ENCODE peak calls at places on chromosomes 13 and 19, in five cellular contexts. O, W, I, B and Z are unnamed samples. For H3K27me3, H3K4me1 and H3K9me3, the result is how much of the 10 kb centered on the place peaks cover.

GRCh38 chr13:24041822-24042221 is 118.7 kb upstream of the SPATA13 start:
- DNase-seq in O (no peak), W (no peak), I (no peak), B (no peak), Z (no peak)

GRCh38 chr13:111637365-111637764 is 316.9 kb downstream of the TEX29 start:
- DNase-seq in O (no peak), W (no peak), I (no peak), B (no peak), Z (no peak)

GRCh38 chr13:71169125-71169524 is 697.9 kb downstream of the DACH1 start:
- DNase-seq in O (no peak), W (no peak), I (no peak), B (no peak), Z (no peak)

GRCh38 chr13:110283661-110284516 is 23.1 kb downstream of the COL4A1 start:
- DNase-seq in O (no peak), W (peak), I (no peak), B (no peak), Z (no peak)

GRCh38 chr13:114261328-114261965 is 20.0 kb upstream of the UPF3A start:
- DNase-seq in O (no peak), W (no peak), I (no peak), B (no peak), Z (no peak)

GRCh38 chr19:45446944-45447343 is 20.9 kb upstream of the FOSB start:
- DNase-seq in O (no peak), W (no peak), I (no peak), B (no peak), Z (no peak)

GRCh38 chr13:34290661-34291060 is 472.7 kb downstream of the RFC3 start:
- DNase-seq in O (no peak), W (no peak), I (no peak), B (no peak), Z (no peak)

GRCh38 chr13:113731192-113732175 is 27.5 kb upstream of the TMEM255B start:
- DNase-seq in O (no peak), W (no peak), I (no peak), B (no peak), Z (no peak)

GRCh38 chr19:58154679-58155648 is 4.4 kb upstream of the ZNF329 start:
- DNase-seq in O (peak), W (peak), I (peak), B (peak), Z (peak)

GRCh38 chr19:13790354-13790753 is 4.9 kb upstream of the ZSWIM4 start:
- DNase-seq in O (no peak), W (peak), I (peak), B (no peak), Z (no peak)

GRCh38 chr13:114046447-114046846 is 72.6 kb upstream of the C13orf46 start:
- DNase-seq in O (no peak), W (no peak), I (no peak), B (no peak), Z (no peak)

GRCh38 chr13:19984430-19985218 is 26.1 kb downstream of the ZMYM2 start:
- DNase-seq in O (no peak), W (peak), I (no peak), B (no peak), Z (no peak)

GRCh38 chr19:8252922-8253589 is 43.9 kb downstream of the CERS4 start:
- DNase-seq in O (peak), W (peak), I (peak), B (peak), Z (peak)

GRCh38 chr19:58563823-58564222 is 5.4 kb upstream of the UBE2M start:
- DNase-seq in O (no peak), W (no peak), I (no peak), B (peak), Z (no peak)

GRCh38 chr19:55691561-55692481 is 16.8 kb downstream of the EPN1 start:
- DNase-seq in O (no peak), W (no peak), I (no peak), B (no peak), Z (no peak)

GRCh38 chr13:112990783-112991182 is 21.8 kb downstream of the MCF2L start:
- DNase-seq in O (peak), W (no peak), I (no peak), B (no peak), Z (no peak)

GRCh38 chr19:58356236-58356970 is 3.1 kb upstream of the A1BG start:
- DNase-seq in O (no peak), W (peak), I (peak), B (no peak), Z (no peak)

GRCh38 chr13:107834268-107834667 is 381.1 kb downstream of the LIG4 start:
- DNase-seq in O (no peak), W (peak), I (no peak), B (no peak), Z (no peak)

GRCh38 chr19:34337747-34338146 is 27.2 kb upstream of the GPI start:
- DNase-seq in O (no peak), W (no peak), I (no peak), B (peak), Z (no peak)

GRCh38 chr19:45428385-45429231 is 4.9 kb upstream of the ERCC1 start:
- DNase-seq in O (no peak), W (peak), I (no peak), B (peak), Z (no peak)

GRCh38 chr19:35862528-35862927 is 5.8 kb downstream of the KIRREL2 start:
- DNase-seq in O (no peak), W (no peak), I (no peak), B (no peak), Z (no peak)

GRCh38 chr13:39816936-39817335 is 161.5 kb downstream of the COG6 start:
- DNase-seq in O (no peak), W (no peak), I (no peak), B (no peak), Z (no peak)

GRCh38 chr13:101416181-101417042 is at the start of gene NALCN:
- DNase-seq in O (no peak), W (peak), I (no peak), B (no peak), Z (no peak)

GRCh38 chr13:98997738-98998641 is 20.1 kb upstream of the DOCK9 start:
- DNase-seq in O (no peak), W (no peak), I (no peak), B (peak), Z (no peak)

GRCh38 chr13:19910336-19911072 is 47.1 kb upstream of the ZMYM5 start:
- DNase-seq in O (peak), W (peak), I (no peak), B (no peak), Z (no peak)

GRCh38 chr13:60329221-60329983 is 67.6 kb upstream of the TDRD3 start:
- DNase-seq in O (peak), W (peak), I (no peak), B (peak), Z (no peak)

GRCh38 chr19:11767633-11768133 is 883 bp downstream of the ZNF441 start:
- DNase-seq in O (peak), W (peak), I (no peak), B (peak), Z (no peak)

GRCh38 chr13:39377699-39378098 is 225.3 kb downstream of the LHFPL6 start:
- DNase-seq in O (no peak), W (no peak), I (no peak), B (no peak), Z (no peak)

GRCh38 chr13:49066856-49067255 is 91.1 kb downstream of the FNDC3A start:
- DNase-seq in O (no peak), W (no peak), I (no peak), B (no peak), Z (no peak)

GRCh38 chr13:93466502-93467036 is 240.0 kb downstream of the GPC6 start:
- DNase-seq in O (no peak), W (peak), I (no peak), B (no peak), Z (no peak)

GRCh38 chr13:69959041-69959440 is 148.6 kb upstream of the ATXN8OS start:
- DNase-seq in O (no peak), W (no peak), I (no peak), B (no peak), Z (no peak)

GRCh38 chr13:23541221-23541620 is 29.0 kb upstream of the TNFRSF19 start:
- DNase-seq in O (no peak), W (no peak), I (no peak), B (no peak), Z (no peak)

GRCh38 chr19:41195675-41196497 is 2.9 kb downstream of the CYP2S1 start:
- DNase-seq in O (no peak), W (peak), I (no peak), B (no peak), Z (no peak)

GRCh38 chr19:34217952-34218817 is 36.2 kb upstream of the GARRE1 start:
- DNase-seq in O (peak), W (peak), I (peak), B (no peak), Z (peak)

GRCh38 chr13:21661097-21661496 is 9.8 kb upstream of the FGF9 start:
- DNase-seq in O (no peak), W (no peak), I (no peak), B (no peak), Z (no peak)

GRCh38 chr13:42524487-42525034 is 49.4 kb upstream of the TNFSF11 start:
- DNase-seq in O (no peak), W (no peak), I (no peak), B (no peak), Z (no peak)

GRCh38 chr13:110475550-110476219 is 85.8 kb downstream of the RAB20 start:
- DNase-seq in O (no peak), W (no peak), I (no peak), B (no peak), Z (no peak)

GRCh38 chr13:52459668-52460067 is 4.4 kb downstream of the CKAP2 start:
- DNase-seq in O (no peak), W (peak), I (no peak), B (no peak), Z (no peak)

GRCh38 chr19:46298477-46299003 is 1.7 kb downstream of the HIF3A start:
- DNase-seq in O (no peak), W (no peak), I (no peak), B (no peak), Z (no peak)

GRCh38 chr19:3283886-3284657 is 59.6 kb downstream of the CELF5 start:
- DNase-seq in O (no peak), W (no peak), I (no peak), B (no peak), Z (no peak)
- H3K27me3 ChIP-seq in O (under half), W (under half), I (under half), B (under half), Z (under half)

GRCh38 chr19:31319465-31319864 is 29.8 kb downstream of the TSHZ3 start:
- DNase-seq in O (no peak), W (no peak), I (no peak), B (no peak), Z (no peak)
- H3K4me1 ChIP-seq in O (under half), W (under half), I (under half), B (under half), Z (under half)

DNA sequence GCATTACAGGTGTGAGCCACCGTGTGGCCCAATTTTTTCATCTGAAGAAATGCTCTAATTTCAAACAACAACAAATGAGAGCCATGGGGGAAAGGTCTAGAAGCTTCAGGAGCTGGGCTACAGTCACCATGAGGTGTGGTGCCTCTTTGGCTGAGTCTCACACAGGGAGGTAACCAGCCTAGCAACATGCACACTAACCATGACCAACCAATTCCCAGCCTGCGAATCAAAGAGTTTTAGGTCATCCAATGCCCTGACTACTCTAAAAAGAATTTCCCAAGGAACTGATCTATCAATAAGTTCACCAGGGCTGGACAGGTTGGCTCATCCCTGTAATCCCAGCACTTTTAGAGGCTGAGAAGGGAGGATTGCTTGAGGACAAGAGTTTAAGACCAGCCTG is 29.9 kb downstream of the PBX4 start:
- DNase-seq in O (no peak), W (no peak), I (no peak), B (no peak), Z (no peak)
- H3K9me3 ChIP-seq in O (under half), W (under half), I (under half), B (under half), Z (under half)

GRCh38 chr19:48396871-48397176 is 3.4 kb downstream of the GRIN2D start:
- DNase-seq in O (no peak), W (no peak), I (no peak), B (no peak), Z (no peak)
- H3K27me3 ChIP-seq in O (under half), W (under half), I (under half), B (under half), Z (under half)

GRCh38 chr19:40144151-40144550 is 47.1 kb upstream of the MAP3K10 start:
- DNase-seq in O (no peak), W (no peak), I (no peak), B (no peak), Z (no peak)

GRCh38 chr19:40144947-40145748 is 46.1 kb upstream of the MAP3K10 start:
- DNase-seq in O (no peak), W (no peak), I (no peak), B (no peak), Z (no peak)

GRCh38 chr19:40147338-40147692 is 43.9 kb upstream of the MAP3K10 start:
- DNase-seq in O (no peak), W (no peak), I (no peak), B (no peak), Z (no peak)

GRCh38 chr19:40150170-40150569 is 41.1 kb upstream of the MAP3K10 start:
- DNase-seq in O (no peak), W (peak), I (no peak), B (no peak), Z (no peak)

GRCh38 chr19:40147693-40148347 is 43.4 kb upstream of the MAP3K10 start:
- DNase-seq in O (no peak), W (peak), I (no peak), B (peak), Z (no peak)
- H3K4me1 ChIP-seq in O (under half), W (under half), I (under half), B (under half), Z (under half)

GRCh38 chr19:44176590-44176989 is 11.7 kb downstream of the ZNF226 start:
- DNase-seq in O (no peak), W (no peak), I (no peak), B (no peak), Z (no peak)
- H3K9me3 ChIP-seq in O (under half), W (under half), I (half or more), B (under half), Z (under half)

DNA sequence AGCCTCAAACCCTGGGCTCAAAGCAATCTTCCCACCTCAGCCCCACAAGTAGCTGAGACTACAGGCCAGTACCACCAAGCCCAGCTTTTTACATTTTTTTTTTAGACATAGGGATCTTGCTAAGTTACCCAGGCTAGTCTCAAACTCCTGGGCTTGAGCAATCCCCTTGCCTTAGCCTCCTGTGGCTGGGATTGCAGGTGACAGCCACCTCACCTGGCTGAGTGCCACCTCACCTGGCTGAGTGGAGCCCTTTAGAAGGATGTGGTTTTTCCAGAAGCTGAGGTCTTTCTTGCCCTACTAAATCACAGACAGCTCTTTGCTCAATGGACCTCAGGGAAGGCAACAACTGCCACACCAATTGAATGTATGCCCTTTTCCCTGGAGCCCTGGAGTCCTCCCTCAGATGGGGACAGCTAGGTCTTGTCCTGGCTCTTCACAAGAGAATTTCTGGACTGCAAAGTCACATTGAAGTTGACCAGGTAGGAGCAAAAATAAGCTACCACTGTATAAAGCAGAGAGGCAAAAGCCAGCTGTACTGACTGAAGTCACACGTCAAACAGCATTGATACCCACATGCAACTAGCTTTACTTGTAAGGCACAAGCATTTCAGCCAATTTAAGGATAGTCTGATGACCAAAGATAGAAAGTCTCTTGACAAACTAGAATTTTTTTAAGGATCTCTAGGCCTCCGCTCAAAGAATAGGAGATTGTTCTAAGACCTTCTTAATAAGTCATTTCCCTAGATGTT is 14.0 kb downstream of the PDX1 start:
- DNase-seq in O (no peak), W (no peak), I (no peak), B (no peak), Z (no peak)
- H3K27me3 ChIP-seq in O (under half), W (half or more), I (under half), B (under half), Z (under half)

GRCh38 chr19:5623397-5624153 is 692 bp downstream of the SAFB start:
- DNase-seq in O (peak), W (no peak), I (no peak), B (no peak), Z (no peak)
- H3K4me1 ChIP-seq in O (under half), W (under half), I (half or more), B (half or more), Z (half or more)

DNA sequence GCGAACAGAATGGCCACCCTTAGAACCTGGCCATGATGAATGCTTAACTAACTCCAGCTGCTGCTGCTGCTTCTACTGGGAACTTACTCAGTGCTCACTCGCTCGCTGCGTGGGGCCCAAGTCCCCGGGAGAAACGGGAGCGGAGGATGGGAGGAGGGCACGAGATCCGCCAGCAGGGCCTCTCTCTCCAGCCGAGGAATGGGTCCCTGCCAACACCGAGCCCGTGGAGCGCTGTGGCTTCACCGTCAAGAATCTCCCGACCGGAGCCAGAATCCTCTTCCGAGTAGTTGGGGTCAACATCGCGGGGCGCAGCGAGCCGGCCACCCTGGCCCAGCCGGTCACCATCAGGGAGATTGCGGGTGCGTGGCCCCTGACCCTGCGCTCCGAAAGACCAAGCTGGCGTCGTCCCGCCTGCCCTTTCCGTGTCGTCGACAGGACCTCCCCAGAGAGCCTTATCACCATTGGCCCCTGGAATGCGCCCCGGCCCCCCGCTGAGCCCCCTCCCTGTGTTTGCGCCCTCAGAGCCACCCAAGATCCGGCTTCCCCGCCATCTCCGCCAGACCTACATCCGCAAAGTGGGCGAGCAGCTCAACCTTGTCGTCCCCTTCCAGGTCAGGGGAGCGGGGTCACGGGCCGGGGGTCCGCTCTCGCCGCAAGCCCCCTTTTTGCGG is 17.8 kb upstream of the EMC10 start:
- DNase-seq in O (no peak), W (peak), I (no peak), B (no peak), Z (no peak)
- H3K9me3 ChIP-seq in O (under half), W (under half), I (under half), B (under half), Z (under half)

DNA sequence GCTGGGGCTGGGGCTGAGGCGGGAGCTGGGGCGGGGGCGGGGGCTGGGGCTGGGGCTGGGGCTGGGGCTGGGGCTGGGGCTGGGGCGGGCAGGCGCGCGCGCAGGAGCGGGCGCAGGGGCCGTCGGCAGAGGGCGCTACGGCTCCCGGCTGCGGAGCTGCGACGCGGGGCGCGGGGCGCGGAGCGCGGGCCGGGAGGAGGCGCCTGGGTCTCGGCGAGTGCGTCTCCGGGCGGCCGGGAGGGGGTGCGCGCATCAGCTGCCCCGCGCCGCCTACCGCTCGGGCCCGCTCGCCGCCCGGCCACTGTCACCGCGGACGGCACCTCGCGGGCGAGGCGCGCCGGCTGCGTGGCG is 416 bp upstream of the MTUS2 start:
- DNase-seq in O (peak), W (peak), I (peak), B (peak), Z (no peak)
- H3K27me3 ChIP-seq in O (under half), W (half or more), I (under half), B (under half), Z (under half)